ENCODE peak calls at places on chromosomes 5 and 9, in four cellular contexts. H, Q, W and L are unnamed samples.

GRCh38 chr5:24899180-24899579 is 254.4 kb upstream of the CDH10 start:
- DNase-seq in W (no peak), H (no peak), Q (no peak), L (no peak)

GRCh38 chr5:1445895-1446601 is 808 bp upstream of the SLC6A3 start:
- DNase-seq in W (no peak), Q (no peak), H (no peak), L (peak; percentile 7)

GRCh38 chr9:114412057-114412683 is 24.4 kb upstream of the AKNA start:
- DNase-seq in W (no peak), H (no peak), Q (no peak), L (no peak)

GRCh38 chr5:158868570-158868969 is 231.1 kb downstream of the EBF1 start:
- DNase-seq in Q (no peak), W (no peak), H (no peak), L (no peak)

GRCh38 chr5:39648539-39649200 is 223.9 kb upstream of the DAB2 start:
- DNase-seq in Q (no peak), W (peak; percentile 45), H (no peak), L (no peak)

GRCh38 chr9:130003943-130004552 is 38.9 kb downstream of the FNBP1 start:
- DNase-seq in W (peak; percentile 66), H (no peak), Q (no peak), L (no peak)

GRCh38 chr9:133023117-133023890 is 7.5 kb upstream of the GTF3C5 start:
- DNase-seq in H (no peak), W (peak; percentile 64), Q (no peak), L (no peak)

GRCh38 chr9:96437454-96437853 is 12.5 kb upstream of the HABP4 start:
- DNase-seq in H (no peak), W (no peak), Q (no peak), L (no peak)

GRCh38 chr9:98074119-98074990 is 17.8 kb downstream of the NANS start:
- DNase-seq in H (peak; percentile 67), W (peak; percentile 88), Q (peak; percentile 59), L (peak; percentile 50)

GRCh38 chr5:135491038-135491551 is 38.9 kb upstream of the TIFAB start:
- DNase-seq in H (no peak), Q (no peak), W (no peak), L (no peak)

GRCh38 chr9:116163293-116164055 is 9.9 kb downstream of the PAPPA start:
- DNase-seq in W (no peak), H (no peak), Q (no peak), L (no peak)

GRCh38 chr5:147763791-147764525 is 18.6 kb downstream of the JAKMIP2 start:
- DNase-seq in W (no peak), Q (peak; percentile 7), H (no peak), L (no peak)

GRCh38 chr9:88392549-88392948 is 4.3 kb downstream of the SPIN1 start:
- DNase-seq in H (no peak), Q (no peak), W (no peak), L (no peak)

GRCh38 chr9:128420651-128421473 is at the start of gene CERCAM:
- DNase-seq in W (peak; percentile 46), H (peak; percentile 29), Q (peak; percentile 25), L (peak; percentile 70)

GRCh38 chr5:55629790-55630189 is 82.3 kb downstream of the SLC38A9 start:
- DNase-seq in H (no peak), W (no peak), Q (peak; percentile 35), L (no peak)

GRCh38 chr5:120160120-120160895 is 303.8 kb upstream of the PRR16 start:
- DNase-seq in W (no peak), Q (peak; percentile 89), H (no peak), L (no peak)

GRCh38 chr5:66367814-66368541 is 223.9 kb downstream of the SREK1 start:
- DNase-seq in Q (no peak), H (no peak), W (no peak), L (no peak)

GRCh38 chr5:133347039-133347438 is 265.3 kb downstream of the FSTL4 start:
- DNase-seq in H (no peak), W (no peak), Q (no peak), L (no peak)

GRCh38 chr5:1189269-1189668 is 12.1 kb upstream of the SLC6A19 start:
- DNase-seq in W (no peak), H (no peak), Q (no peak), L (peak; percentile 41)

GRCh38 chr5:143086851-143087637 is 316.4 kb downstream of the NR3C1 start:
- DNase-seq in H (no peak), W (no peak), Q (peak; percentile 44), L (no peak)

GRCh38 chr5:133382661-133383579 is 229.4 kb downstream of the FSTL4 start:
- DNase-seq in Q (no peak), W (no peak), H (no peak), L (no peak)

GRCh38 chr9:132486706-132487350 is 76.8 kb downstream of the CFAP77 start:
- DNase-seq in H (no peak), W (no peak), Q (no peak), L (no peak)

GRCh38 chr9:114911167-114911821 is 19.1 kb downstream of the TNFSF8 start:
- DNase-seq in W (peak; percentile 46), Q (peak; percentile 51), H (no peak), L (no peak)

GRCh38 chr9:21110708-21111576 is 30.7 kb downstream of the IFNW1 start:
- DNase-seq in W (no peak), Q (peak; percentile 82), H (peak; percentile 59), L (no peak)

GRCh38 chr5:58056546-58056945 is 403.3 kb downstream of the PLK2 start:
- DNase-seq in H (no peak), W (no peak), Q (peak; percentile 43), L (no peak)

GRCh38 chr5:179416114-179416730 is 71.0 kb upstream of the ADAMTS2 start:
- DNase-seq in H (no peak), W (peak; percentile 12), Q (no peak), L (no peak)

GRCh38 chr9:114029311-114030170 is 48.6 kb downstream of the AMBP start:
- DNase-seq in Q (no peak), H (no peak), W (peak; percentile 15), L (no peak)

GRCh38 chr5:83583859-83584258 is 112.3 kb downstream of the VCAN start:
- DNase-seq in Q (peak; percentile 82), H (no peak), W (no peak), L (no peak)

GRCh38 chr5:58887721-58888409 is 305.0 kb downstream of the RAB3C start:
- DNase-seq in Q (peak; percentile 11), H (no peak), W (no peak), L (peak; percentile 60)

GRCh38 chr9:127004946-127005769 is 90.6 kb downstream of the RALGPS1 start:
- DNase-seq in Q (peak; percentile 51), W (no peak), H (peak; percentile 82), L (peak; percentile 23)

GRCh38 chr9:801399-802071 is 40.0 kb upstream of the DMRT1 start:
- DNase-seq in Q (peak; percentile 97), H (no peak), W (no peak), L (no peak)

GRCh38 chr5:178256746-178257145 is 24.1 kb upstream of the PHYKPL start:
- DNase-seq in W (no peak), Q (no peak), H (no peak), L (no peak)

GRCh38 chr5:17180957-17181723 is 36.3 kb upstream of the BASP1 start:
- DNase-seq in H (no peak), Q (peak; percentile 100), W (no peak), L (no peak)

GRCh38 chr5:87069974-87070608 is 197.6 kb upstream of the RASA1 start:
- DNase-seq in H (no peak), Q (peak; percentile 77), W (peak; percentile 24), L (no peak)

GRCh38 chr5:85109616-85110015 is 724.9 kb upstream of the EDIL3 start:
- DNase-seq in H (no peak), Q (peak; percentile 0), W (no peak), L (no peak)

GRCh38 chr5:85108471-85108870 is 723.8 kb upstream of the EDIL3 start:
- DNase-seq in W (no peak), Q (no peak), H (no peak), L (no peak)
- H3K4me1 ChIP-seq in W (no peaks in the 10 kb centered on the region), Q (no peaks in the 10 kb centered on the region), H (no peaks in the 10 kb centered on the region), L (no peaks in the 10 kb centered on the region)

DNA sequence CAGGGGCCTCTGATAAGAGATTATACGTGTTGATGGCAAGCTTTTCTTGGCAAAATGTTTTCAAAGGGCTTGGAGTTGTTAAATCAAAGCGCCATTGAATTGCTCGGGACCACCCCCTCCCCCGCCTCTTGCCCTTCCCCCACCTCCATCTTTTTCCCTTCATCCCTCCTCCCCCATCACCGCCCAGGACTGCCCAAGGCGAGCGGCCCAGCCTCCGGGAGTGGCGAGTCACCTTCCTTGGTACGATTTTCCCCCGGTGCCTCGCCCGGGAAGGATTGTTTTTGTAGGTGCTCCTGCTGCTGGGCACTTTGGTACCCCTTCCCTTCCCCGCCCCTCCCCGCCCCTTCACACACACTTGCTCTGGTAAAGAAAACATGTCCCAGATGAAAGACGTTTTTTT is 61.2 kb downstream of the TMEM174 start:
- DNase-seq in H (no peak), W (no peak), Q (no peak), L (no peak)
- H3K4me3 ChIP-seq in H (no peak overlapping the region), W (peak overlapping the region; percentile 30), Q (no peak overlapping the region), L (peak overlapping the region; percentile 67)

GRCh38 chr5:159901308-159901707 is 15.0 kb upstream of the ADRA1B start:
- DNase-seq in W (no peak), H (no peak), Q (no peak), L (no peak)

GRCh38 chr5:159902444-159903121 is 13.7 kb upstream of the ADRA1B start:
- DNase-seq in W (no peak), H (no peak), Q (peak; percentile 46), L (no peak)

GRCh38 chr5:159903134-159903533 is 13.1 kb upstream of the ADRA1B start:
- DNase-seq in Q (no peak), W (no peak), H (no peak), L (no peak)

GRCh38 chr5:159899067-159900049 is 16.9 kb upstream of the ADRA1B start:
- DNase-seq in Q (peak; percentile 70), W (no peak), H (no peak), L (no peak)

DNA sequence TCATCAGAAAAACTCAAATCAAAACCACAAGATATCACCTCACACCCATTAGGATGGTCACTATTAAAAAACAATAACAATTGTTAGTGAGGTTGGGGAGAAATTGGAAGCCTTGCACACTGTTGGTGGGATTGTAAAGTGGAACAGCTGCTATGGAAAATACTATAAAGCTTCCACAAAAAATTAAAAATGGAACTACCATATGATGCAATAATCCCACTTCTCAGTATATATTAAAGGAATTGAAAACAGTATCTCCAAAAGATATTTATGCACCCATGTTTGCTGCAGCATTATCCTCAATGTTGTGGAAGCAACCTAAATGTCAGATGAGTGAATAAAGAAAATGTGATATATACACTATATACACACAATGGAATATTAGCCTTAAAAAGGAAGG is 14.5 kb upstream of the ADRA1B start:
- DNase-seq in H (no peak), W (no peak), Q (no peak), L (no peak)
- H3K4me1 ChIP-seq in H (no peaks in the 10 kb centered on the region), W (peaks cover 5% of the 10 kb centered on the region), Q (peaks cover 6% of the 10 kb centered on the region), L (no peaks in the 10 kb centered on the region)

DNA sequence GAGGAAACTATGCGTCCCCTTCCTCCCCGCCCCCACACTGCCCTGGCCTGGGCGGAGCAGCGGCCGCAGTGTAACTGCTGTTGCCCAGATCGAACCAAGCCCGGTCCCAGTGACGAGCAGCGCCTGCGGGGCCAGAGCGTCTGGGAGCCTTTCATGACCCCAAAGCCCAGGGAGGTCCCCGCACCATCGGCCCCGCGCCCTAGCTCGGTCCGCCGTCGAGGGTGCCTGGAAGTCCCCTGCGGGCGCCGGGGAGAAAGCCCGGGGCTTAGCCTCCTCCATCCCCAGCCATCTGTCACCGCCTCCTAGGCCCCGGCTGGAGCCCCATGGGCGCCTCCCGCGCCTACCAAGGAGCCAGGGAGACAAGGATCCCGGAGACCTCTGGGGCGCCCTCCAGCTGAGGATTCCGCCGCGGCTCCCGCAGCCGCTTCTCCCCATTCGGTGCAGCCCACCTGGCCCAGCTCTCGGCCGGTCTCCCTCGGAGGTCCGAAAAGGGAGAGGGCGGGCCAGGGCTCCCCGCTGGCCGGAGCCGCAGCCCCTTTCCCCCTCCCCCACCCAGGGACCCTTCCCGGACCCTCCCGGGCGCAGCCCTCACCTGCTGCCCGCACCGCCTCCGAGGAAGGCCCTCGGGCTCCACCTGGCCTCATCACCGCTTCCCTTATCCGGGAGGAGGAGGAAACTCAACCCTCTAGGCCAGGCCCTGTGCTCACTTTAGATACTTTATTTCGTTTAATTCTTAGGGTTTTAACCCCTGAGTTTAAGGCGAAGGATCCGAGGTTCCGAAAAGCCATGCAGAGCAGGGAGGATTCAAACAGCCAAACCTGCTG is 45.6 kb downstream of the APTX start:
- DNase-seq in W (no peak), H (no peak), Q (no peak), L (peak; percentile 15)
- H3K4me3 ChIP-seq in W (no peak overlapping the region), H (no peak overlapping the region), Q (no peak overlapping the region), L (peak overlapping the region; percentile 22)